ENCODE peak calls at places on chromosomes 4 and X, in five cellular contexts. D, X, R, Q and S are unnamed samples.

GRCh38 chrX:78712381-78712780 is 35.1 kb upstream of the LPAR4 start:
- DNase-seq in D (no peak), Q (no peak), R (no peak), X (no peak), S (no peak)

GRCh38 chr4:128757712-128758111 is 51.8 kb upstream of the JADE1 start:
- DNase-seq in D (peak), R (no peak), X (peak), Q (peak), S (no peak)

GRCh38 chrX:41148553-41148952 is 63.3 kb downstream of the USP9X start:
- DNase-seq in Q (no peak), D (no peak), R (peak), X (peak), S (peak)

GRCh38 chrX:86369847-86370630 is 221.8 kb downstream of the DACH2 start:
- DNase-seq in X (peak), D (no peak), Q (no peak), R (no peak), S (peak)

GRCh38 chr4:55255171-55255570 is 90.9 kb upstream of the SRD5A3 start:
- DNase-seq in D (no peak), X (peak), Q (no peak), R (no peak), S (peak)

GRCh38 chr4:144289687-144290433 is 149.3 kb upstream of the GYPA start:
- DNase-seq in R (no peak), D (no peak), X (no peak), Q (no peak), S (no peak)

GRCh38 chr4:8238061-8238511 is 31.5 kb upstream of the HTRA3 start:
- DNase-seq in D (no peak), X (no peak), R (no peak), Q (no peak), S (no peak)

GRCh38 chr4:174983128-174983750 is 65.1 kb downstream of the ADAM29 start:
- DNase-seq in D (no peak), X (no peak), Q (no peak), R (no peak), S (no peak)

GRCh38 chr4:7195138-7195510 is 2.8 kb downstream of the SORCS2 start:
- DNase-seq in D (no peak), X (no peak), Q (no peak), R (no peak), S (no peak)

GRCh38 chr4:16001484-16001858 is 38.5 kb upstream of the FGFBP2 start:
- DNase-seq in R (peak), D (peak), X (peak), Q (no peak), S (peak)

GRCh38 chr4:81883004-81883403 is 411.3 kb upstream of the RASGEF1B start:
- DNase-seq in D (no peak), X (no peak), R (no peak), Q (no peak), S (no peak)
- H3K27ac ChIP-seq in D (no peak), X (no peak), R (no peak), Q (no peak), S (no peak)

GRCh38 chr4:155512069-155512468 is 135.3 kb upstream of the MAP9 start:
- DNase-seq in Q (no peak), D (no peak), X (no peak), R (no peak), S (no peak)

GRCh38 chr4:155510771-155511170 is 134.0 kb upstream of the MAP9 start:
- DNase-seq in X (no peak), R (no peak), D (no peak), Q (no peak), S (no peak)

GRCh38 chr4:155509619-155510018 is 132.9 kb upstream of the MAP9 start:
- DNase-seq in D (no peak), Q (no peak), R (no peak), X (peak), S (no peak)

GRCh38 chr4:155506761-155507160 is 130.0 kb upstream of the MAP9 start:
- DNase-seq in R (no peak), D (no peak), X (no peak), Q (no peak), S (no peak)
- H3K4me3 ChIP-seq in R (no peak), D (no peak), X (no peak), Q (no peak), S (no peak)

GRCh38 chrX:2692221-2693122 is 1.4 kb downstream of the CD99 start:
- DNase-seq in Q (peak), D (peak), X (peak), R (no peak), S (no peak)
- H3K27ac ChIP-seq in Q (peak), D (peak), X (peak), R (peak), S (peak)

DNA sequence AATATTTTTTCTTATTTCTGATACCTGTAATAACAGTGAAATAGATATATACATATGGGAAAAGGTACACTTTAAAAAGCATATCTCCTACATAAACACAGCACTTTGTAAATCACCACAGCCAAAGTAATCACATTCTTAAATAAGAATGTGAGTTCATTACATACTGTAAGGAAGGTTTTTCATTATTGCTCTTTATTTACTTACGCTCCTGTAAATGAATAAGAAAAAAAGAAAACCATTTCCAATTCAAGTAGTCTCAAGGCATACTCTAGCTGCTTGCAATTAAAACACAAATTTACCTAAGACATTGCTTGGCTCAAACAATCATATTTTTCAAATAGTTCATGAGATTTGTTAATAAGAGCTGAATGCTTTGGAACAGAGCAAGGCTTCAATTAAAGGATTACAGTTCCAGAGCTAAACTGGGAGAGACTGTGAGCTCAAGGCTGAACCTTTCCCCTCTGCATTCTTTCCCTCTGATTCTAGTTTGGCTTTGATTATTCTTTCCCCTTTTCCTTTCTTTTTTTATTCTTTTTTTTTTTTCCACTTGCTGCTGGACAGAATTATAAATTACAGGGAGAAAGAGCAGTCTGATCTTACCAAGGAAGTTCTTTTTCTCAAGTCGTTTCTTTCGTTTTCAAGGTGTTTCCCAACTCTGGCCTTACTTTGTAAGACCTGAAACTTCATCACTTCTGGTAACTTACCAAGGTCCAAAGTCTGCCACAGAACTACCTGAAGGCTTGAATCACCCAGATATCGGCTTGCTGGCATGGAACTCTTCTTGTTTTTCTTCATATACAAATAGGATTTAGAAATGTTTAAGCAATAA is 278.3 kb downstream of the INPP4B start:
- DNase-seq in Q (no peak), X (peak), D (no peak), R (no peak), S (no peak)
- H3K4me3 ChIP-seq in Q (peak), X (no peak), D (no peak), R (no peak), S (no peak)

DNA sequence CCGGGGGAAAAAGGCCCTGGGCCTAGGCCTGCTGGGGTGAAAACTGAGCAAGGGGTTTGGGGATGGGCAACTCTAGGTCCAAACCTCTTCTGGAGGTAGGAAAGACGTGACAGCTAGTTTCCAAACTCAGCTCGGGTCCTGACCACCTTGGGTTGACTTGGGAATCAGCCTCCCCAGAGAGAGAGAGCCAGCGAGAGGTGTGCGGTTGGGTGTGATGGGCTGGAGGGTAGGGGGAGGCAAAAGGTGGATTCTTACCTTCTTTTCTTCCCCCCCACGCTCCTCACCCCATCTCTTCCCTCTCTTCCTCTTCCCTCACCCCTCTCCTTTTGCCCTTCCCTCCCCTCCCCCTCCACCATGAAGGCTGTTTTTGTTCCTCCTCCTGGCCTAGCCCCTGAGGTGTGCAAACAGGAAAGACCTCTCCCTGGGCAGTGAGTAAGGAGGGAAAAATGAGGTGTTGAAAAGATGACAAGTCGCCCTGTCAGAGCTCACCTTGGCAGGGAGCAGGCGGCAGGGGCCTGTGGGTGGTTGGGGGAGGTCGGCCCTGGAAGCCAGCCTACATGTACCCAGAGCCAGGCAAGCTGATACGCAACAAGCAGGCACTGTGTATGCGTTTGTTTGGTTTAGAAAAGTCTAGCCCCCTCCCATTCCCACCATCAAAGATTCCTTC is 14.8 kb downstream of the PJA1 start:
- DNase-seq in X (no peak), Q (no peak), D (no peak), R (no peak), S (no peak)
- H3K27ac ChIP-seq in X (no peak), Q (no peak), D (no peak), R (no peak), S (no peak)

GRCh38 chrX:133370719-133371275 is 44.5 kb downstream of the GPC4 start:
- DNase-seq in Q (no peak), X (no peak), D (no peak), R (no peak), S (no peak)

GRCh38 chrX:133373366-133374079 is 41.8 kb downstream of the GPC4 start:
- DNase-seq in D (no peak), R (no peak), X (no peak), Q (no peak), S (no peak)

GRCh38 chrX:133365886-133366611 is 49.2 kb downstream of the GPC4 start:
- DNase-seq in D (no peak), R (no peak), Q (no peak), X (peak), S (no peak)

GRCh38 chrX:133366735-133367134 is 48.6 kb downstream of the GPC4 start:
- DNase-seq in X (no peak), D (no peak), Q (no peak), R (no peak), S (no peak)

GRCh38 chrX:133369065-133369464 is 46.2 kb downstream of the GPC4 start:
- DNase-seq in Q (no peak), D (no peak), X (no peak), R (no peak), S (no peak)
- H3K4me3 ChIP-seq in Q (no peak), D (no peak), X (no peak), R (no peak), S (no peak)

DNA sequence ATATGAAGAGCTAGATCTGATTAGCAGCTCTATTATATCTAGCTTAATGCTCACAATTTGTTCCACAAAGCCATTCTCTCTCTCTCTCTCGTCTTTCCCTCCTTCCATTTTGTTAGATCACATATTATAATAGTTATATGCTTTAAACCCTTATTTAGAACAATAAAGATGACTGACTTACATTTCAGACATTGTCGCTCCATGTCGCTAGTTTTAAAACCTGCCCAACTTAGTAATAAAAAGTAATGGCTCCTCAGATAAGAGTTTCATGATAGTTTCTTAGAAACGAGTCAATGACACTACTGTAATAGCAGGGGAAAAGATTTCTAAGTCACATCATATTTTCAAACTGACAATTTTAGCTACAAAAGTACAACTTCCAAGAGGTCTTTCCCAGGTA is 38.5 kb upstream of the YTHDC1 start:
- DNase-seq in Q (no peak), X (no peak), R (no peak), D (no peak), S (no peak)
- H3K27ac ChIP-seq in Q (no peak), X (no peak), R (no peak), D (no peak), S (no peak)

DNA sequence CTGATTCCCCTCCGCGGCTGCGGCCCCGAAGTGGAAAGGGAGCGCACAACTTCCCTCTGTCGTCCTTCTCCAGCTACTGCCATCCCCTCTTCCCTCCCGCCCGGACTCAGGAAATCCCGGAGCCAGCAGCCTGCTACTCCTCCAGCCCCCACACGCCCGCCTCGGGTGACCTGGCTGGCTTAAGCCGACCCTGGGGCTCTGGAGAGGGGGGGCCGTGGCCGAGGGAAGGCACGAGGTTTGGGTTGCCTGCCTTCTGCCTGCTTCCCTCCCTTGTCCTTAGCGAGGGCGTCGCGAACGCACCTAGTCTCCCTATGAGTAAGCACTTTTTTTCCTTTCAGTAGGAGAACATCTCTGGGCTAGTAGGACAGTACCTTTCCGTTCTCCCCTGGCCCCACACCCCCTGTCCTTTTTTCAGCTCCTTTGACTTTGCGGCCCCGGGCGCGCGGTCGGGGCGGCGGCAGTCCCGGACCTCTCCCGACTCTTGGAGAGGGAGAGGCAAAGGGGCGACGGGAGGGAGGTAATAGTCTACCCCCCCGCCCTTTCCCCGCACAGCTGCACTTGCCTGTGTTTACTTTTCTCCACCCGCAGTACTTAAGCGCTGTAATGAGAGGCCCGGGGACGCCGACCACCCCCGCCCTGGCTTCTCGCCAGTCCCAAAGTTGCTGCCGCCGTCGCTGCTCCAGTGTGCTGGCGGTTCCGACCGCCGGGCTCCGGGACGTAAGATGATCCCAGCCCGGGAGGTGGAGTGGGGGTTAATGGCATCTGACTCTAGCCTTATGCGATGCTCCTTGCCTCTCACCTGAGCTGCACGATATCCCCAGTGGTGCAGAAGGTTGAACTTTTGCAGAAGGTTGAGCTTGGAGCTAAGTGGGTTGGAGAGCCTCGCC is 874 bp downstream of the PLS3 start:
- DNase-seq in D (peak), R (no peak), X (peak), Q (peak), S (no peak)
- H3K4me3 ChIP-seq in D (peak), R (peak), X (peak), Q (peak), S (peak)

DNA sequence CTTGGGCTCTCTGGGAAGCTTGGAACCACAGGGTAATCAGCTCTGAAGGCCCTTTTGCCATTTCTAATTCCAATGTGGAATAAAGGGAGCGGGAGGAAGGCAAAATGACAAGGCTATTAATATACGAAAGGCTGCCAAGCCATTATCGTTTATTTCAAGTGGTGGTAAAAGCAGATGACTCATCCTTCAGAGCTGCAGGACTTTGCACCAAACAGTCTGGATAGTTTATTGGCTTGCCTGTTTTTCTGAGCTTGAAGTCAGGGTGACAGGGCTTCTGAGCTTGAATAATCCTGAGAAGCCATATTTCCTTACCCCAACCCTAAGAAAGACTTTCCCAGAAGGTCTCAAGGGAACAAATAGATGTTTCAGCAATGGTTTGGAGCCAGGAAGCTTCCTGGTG is 7.7 kb upstream of the GABRE start:
- DNase-seq in R (peak), X (peak), Q (no peak), D (no peak), S (peak)
- H3K27ac ChIP-seq in R (no peak), X (no peak), Q (peak), D (peak), S (peak)

DNA sequence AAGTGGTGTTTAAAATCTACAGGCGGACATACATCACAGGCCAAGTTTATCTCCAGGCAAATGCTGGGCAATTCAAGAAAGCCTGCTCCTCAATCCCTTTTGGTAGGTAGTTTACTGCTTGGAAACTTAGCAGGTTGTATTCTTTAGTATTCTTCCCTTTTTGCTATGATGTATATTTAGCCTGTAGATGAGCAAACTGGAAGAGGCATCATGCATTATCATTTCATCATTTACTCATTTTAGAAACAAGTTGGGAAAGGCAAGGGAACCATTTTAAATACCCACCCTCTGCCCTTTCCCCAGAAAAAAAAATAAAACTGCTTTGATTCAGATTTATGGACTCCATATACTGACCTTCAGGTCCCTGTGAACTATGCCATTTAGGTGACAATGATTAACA is 213.2 kb downstream of the CAMK2D start:
- DNase-seq in D (no peak), X (no peak), Q (no peak), R (no peak), S (no peak)
- H3K4me3 ChIP-seq in D (no peak), X (no peak), Q (no peak), R (no peak), S (no peak)